ENCODE peak calls at places on chromosome 18, in eight cellular contexts. Z is heart left ventricle, V is ovary, Y is upper lobe of left lung, T is left ventricle myocardium inferior, U is stomach, L is mammary epithelial cell, O is colonic mucosa. M is an unnamed sample.

GRCh38 chr18:41134426-41134825 is 820.6 kb upstream of the PIK3C3 start:
- DNase-seq in Y (no peak), Z (no peak), O (no peak), L (no peak), V (no peak), T (no peak), U (no peak), M (no peak)

GRCh38 chr18:46401486-46402115 is 255.4 kb downstream of the LOXHD1 start:
- DNase-seq in V (no peak), U (no peak), Z (no peak), T (no peak), L (no peak), Y (no peak), O (no peak), M (no peak)

GRCh38 chr18:62721837-62722795 is 6.8 kb downstream of the PHLPP1 start:
- DNase-seq in L (no peak), T (no peak), U (no peak), O (no peak), Z (no peak), V (no peak), Y (no peak), M (no peak)

GRCh38 chr18:75005622-75006021 is 203.3 kb downstream of the PTGR3 start:
- DNase-seq in L (no peak), T (no peak), Y (no peak), O (no peak), U (no peak), V (peak; percentile 37), Z (peak; percentile 30), M (no peak)

GRCh38 chr18:12963069-12963468 is 15.3 kb downstream of the SEH1L start:
- DNase-seq in L (no peak), V (no peak), Y (no peak), O (no peak), U (no peak), Z (no peak), T (no peak), M (no peak)

GRCh38 chr18:3623769-3624545 is 174.0 kb downstream of the TGIF1 start:
- DNase-seq in O (peak; percentile 89), T (peak; percentile 71), Z (peak; percentile 82), U (peak; percentile 73), L (peak; percentile 98), V (peak; percentile 60), Y (peak; percentile 88), M (peak; percentile 62)

GRCh38 chr18:23226930-23227728 is 91.8 kb downstream of the CABLES1 start:
- DNase-seq in Y (no peak), O (no peak), V (peak; percentile 76), T (peak; percentile 65), L (peak; percentile 20), Z (peak; percentile 44), U (no peak), M (no peak)

GRCh38 chr18:13276530-13277520 is 58.3 kb downstream of the LDLRAD4 start:
- DNase-seq in L (no peak), U (no peak), T (no peak), Y (no peak), Z (peak; percentile 12), V (no peak), O (no peak), M (no peak)

GRCh38 chr18:63542069-63542468 is at the start of gene SERPINB12:
- DNase-seq in V (no peak), U (no peak), O (no peak), Z (no peak), L (no peak), T (no peak), Y (no peak), M (no peak)

GRCh38 chr18:37578886-37579513 is 13.4 kb upstream of the CELF4 start:
- DNase-seq in L (peak; percentile 33), U (no peak), V (no peak), Y (peak; percentile 26), Z (no peak), O (no peak), T (no peak), M (peak; percentile 38)

GRCh38 chr18:13289501-13290205 is 71.1 kb downstream of the LDLRAD4 start:
- DNase-seq in Z (peak; percentile 58), U (no peak), T (no peak), Y (no peak), L (no peak), V (no peak), O (no peak), M (no peak)

GRCh38 chr18:13544953-13545352 is 181.4 kb downstream of the FAM210A start:
- DNase-seq in L (no peak), Y (no peak), T (no peak), V (no peak), O (peak; percentile 9), Z (no peak), U (no peak), M (no peak)

GRCh38 chr18:1914489-1914888 is 656.8 kb downstream of the METTL4 start:
- DNase-seq in Y (no peak), O (no peak), U (no peak), Z (no peak), T (no peak), L (peak; percentile 11), V (no peak), M (no peak)

GRCh38 chr18:37252854-37253396 is 312.7 kb downstream of the CELF4 start:
- DNase-seq in Z (no peak), O (no peak), L (no peak), U (no peak), V (no peak), Y (no peak), T (no peak), M (no peak)

GRCh38 chr18:79320216-79320615 is 75.5 kb upstream of the NFATC1 start:
- DNase-seq in Z (no peak), U (no peak), T (no peak), L (no peak), V (no peak), Y (peak; percentile 64), O (no peak), M (no peak)

GRCh38 chr18:63511285-63511684 is 30.9 kb upstream of the SERPINB12 start:
- DNase-seq in U (no peak), Y (no peak), V (no peak), Z (no peak), O (no peak), T (no peak), L (no peak), M (peak; percentile 59)

GRCh38 chr18:13237641-13238040 is 19.1 kb downstream of the LDLRAD4 start:
- DNase-seq in O (no peak), V (no peak), Z (no peak), U (no peak), T (no peak), L (no peak), Y (no peak), M (no peak)

GRCh38 chr18:36149514-36150289 is 20.0 kb downstream of the ELP2 start:
- DNase-seq in O (no peak), Z (no peak), L (no peak), T (no peak), Y (no peak), U (no peak), V (no peak), M (no peak)

GRCh38 chr18:46728219-46728930 is 28.5 kb downstream of the ST8SIA5 start:
- DNase-seq in L (no peak), Z (no peak), T (no peak), U (no peak), O (no peak), V (no peak), Y (no peak), M (no peak)

DNA sequence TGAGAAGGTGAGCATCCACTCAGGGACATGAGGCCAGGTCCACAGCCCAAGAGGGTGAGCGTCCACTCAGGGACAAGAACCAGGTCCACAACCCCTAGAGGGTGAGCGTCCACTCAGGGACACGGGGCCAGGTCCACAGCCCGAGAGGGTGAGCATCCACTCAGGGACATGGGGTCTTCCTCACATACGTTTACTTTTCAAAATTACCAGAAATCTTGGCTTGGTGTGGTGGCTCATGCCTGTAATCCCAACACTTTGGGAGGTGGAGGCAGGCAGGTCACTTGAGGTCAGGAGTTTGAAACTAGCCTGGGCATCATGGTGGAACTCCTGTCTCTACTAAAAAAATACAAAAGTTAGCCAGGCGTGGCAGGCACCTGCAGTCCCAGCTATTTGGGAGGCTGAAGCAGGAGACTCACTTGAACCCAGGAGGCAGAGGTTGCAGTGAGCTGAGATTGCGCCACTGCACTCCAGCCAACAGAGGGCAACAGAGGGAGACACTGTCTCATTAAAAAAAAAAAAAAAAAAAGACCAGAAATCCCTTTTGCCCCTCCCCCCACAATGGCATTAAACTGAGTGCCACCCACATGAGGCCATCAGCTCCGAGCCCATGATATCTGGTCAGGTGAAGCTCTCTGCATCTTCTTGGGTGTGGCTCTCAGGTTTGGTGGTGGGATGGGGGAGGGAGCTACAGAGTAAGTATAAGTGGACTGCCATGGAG is 9.0 kb upstream of the MBP start:
- DNase-seq in L (no peak), T (no peak), V (no peak), U (no peak), O (no peak), Z (no peak), Y (no peak), M (no peak)
- TF ChIP-seq CTCF in L (no peak), T (peak; percentile 27), V (no peak), U (no peak), O (no peak), Z (peak; percentile 6), Y (no peak), M (no peak)

GRCh38 chr18:48942554-48943261 is 8.1 kb downstream of the SMAD7 start:
- DNase-seq in V (no peak), O (no peak), L (peak; percentile 98), U (peak; percentile 53), Z (no peak), Y (no peak), T (no peak), M (no peak)
- H3K4me3 ChIP-seq in V (no peak overlapping the region), O (no peak overlapping the region), L (no peak overlapping the region), U (peak overlapping the region; percentile 15), Z (no peak overlapping the region), Y (no peak overlapping the region), T (peak overlapping the region; percentile 94), M (no peak overlapping the region)

GRCh38 chr18:58865714-58866113 is 1.0 kb downstream of the ZNF532 start:
- DNase-seq in Y (no peak), O (no peak), Z (no peak), U (no peak), V (no peak), T (no peak), L (no peak), M (no peak)
- H3K4me1 ChIP-seq in Y (peaks cover 49% of the 10 kb centered on the region), O (no peaks in the 10 kb centered on the region), Z (peaks cover 45% of the 10 kb centered on the region), U (peaks cover 65% of the 10 kb centered on the region), V (peaks cover 24% of the 10 kb centered on the region), T (peaks cover 82% of the 10 kb centered on the region), L (peaks cover 63% of the 10 kb centered on the region), M (peaks cover 57% of the 10 kb centered on the region)

GRCh38 chr18:69000366-69000765 is 202.5 kb downstream of the CCDC102B start:
- DNase-seq in V (no peak), T (no peak), Z (no peak), O (no peak), Y (no peak), U (no peak), L (no peak), M (no peak)

GRCh38 chr18:68997845-68998244 is 200.0 kb downstream of the CCDC102B start:
- DNase-seq in V (no peak), Z (no peak), Y (no peak), T (no peak), L (no peak), U (no peak), O (no peak), M (no peak)

GRCh38 chr18:69002233-69002632 is 204.4 kb downstream of the CCDC102B start:
- DNase-seq in Y (no peak), L (no peak), T (no peak), O (no peak), Z (no peak), U (no peak), V (no peak), M (peak; percentile 63)
- TF ChIP-seq CTCF in Y (no peak), L (peak; percentile 19), T (peak; percentile 28), O (no peak), Z (no peak), U (no peak), V (no peak), M (peak; percentile 33)